ENCODE peak calls at places on chromosomes 13 and 19, in five cellular contexts. P is GM23248, D is ascending aorta, U is pancreas, R is tibial artery. I is an unnamed sample. For H3K9me3, the result is how much of the 10 kb centered on the place peaks cover.

GRCh38 chr19:9789066-9789465 is 20.5 kb upstream of the ZNF846 start:
- DNase-seq in D (no peak), U (peak), P (no peak), R (no peak), I (no peak)

GRCh38 chr13:67023088-67023893 is 206.8 kb downstream of the PCDH9 start:
- DNase-seq in D (no peak), U (peak), P (no peak), R (no peak), I (no peak)

GRCh38 chr19:38395381-38396127 is 7.1 kb downstream of the SPRED3 start:
- DNase-seq in P (no peak), R (no peak), D (no peak), U (no peak), I (no peak)

GRCh38 chr13:27339299-27339698 is 68.7 kb downstream of the RASL11A start:
- DNase-seq in U (no peak), D (no peak), R (no peak), P (peak), I (peak)

GRCh38 chr19:4278926-4279529 is at the start of gene SHD:
- DNase-seq in U (no peak), R (no peak), D (no peak), P (no peak), I (no peak)

GRCh38 chr19:21492932-21493906 is 12.2 kb upstream of the ZNF429 start:
- DNase-seq in R (no peak), U (no peak), P (no peak), D (no peak), I (no peak)

GRCh38 chr19:47657719-47658118 is 48.8 kb downstream of the BICRA start:
- DNase-seq in D (no peak), R (no peak), U (no peak), P (no peak), I (no peak)

GRCh38 chr13:33279898-33280549 is 5.5 kb downstream of the STARD13 start:
- DNase-seq in P (peak), U (no peak), R (peak), D (peak), I (no peak)

GRCh38 chr19:4380254-4380727 is 20.1 kb downstream of the SH3GL1 start:
- DNase-seq in P (peak), R (no peak), U (peak), D (no peak), I (no peak)

GRCh38 chr13:113118328-113119021 is 4.1 kb upstream of the F10 start:
- DNase-seq in R (peak), U (no peak), D (peak), P (no peak), I (no peak)

GRCh38 chr19:50798943-50799851 is 9.0 kb downstream of the ACP4 start:
- DNase-seq in P (no peak), D (no peak), U (no peak), R (no peak), I (no peak)

GRCh38 chr19:13985771-13986347 is 20.3 kb downstream of the RFX1 start:
- DNase-seq in P (no peak), R (no peak), D (no peak), U (no peak), I (peak)

GRCh38 chr19:16888629-16889371 is at the start of gene F2RL3:
- DNase-seq in U (no peak), R (peak), D (no peak), P (peak), I (peak)

GRCh38 chr13:33251131-33251629 is 34.4 kb downstream of the STARD13 start:
- DNase-seq in U (no peak), R (no peak), D (no peak), P (peak), I (no peak)

GRCh38 chr13:93525087-93525486 is 298.5 kb downstream of the GPC6 start:
- DNase-seq in U (no peak), D (no peak), R (no peak), P (no peak), I (no peak)

GRCh38 chr13:36834299-36834698 is 15.3 kb downstream of the RFXAP start:
- DNase-seq in P (peak), D (no peak), U (no peak), R (no peak), I (no peak)

GRCh38 chr19:16442386-16443276 is 29.1 kb downstream of the EPS15L1 start:
- DNase-seq in R (no peak), U (no peak), P (no peak), D (no peak), I (peak)

GRCh38 chr19:50829801-50830200 is 3.6 kb downstream of the KLK15 start:
- DNase-seq in R (no peak), P (no peak), D (no peak), U (no peak), I (no peak)

GRCh38 chr19:54881884-54882283 is 7.8 kb downstream of the FCAR start:
- DNase-seq in R (no peak), P (no peak), U (no peak), D (no peak), I (no peak)

GRCh38 chr19:3365447-3366103 is 808 bp upstream of the NFIC start:
- DNase-seq in U (peak), R (peak), D (peak), P (peak), I (no peak)

GRCh38 chr19:17719730-17720486 is 628 bp downstream of the MAP1S start:
- DNase-seq in D (no peak), R (no peak), U (peak), P (peak), I (no peak)

GRCh38 chr13:74131206-74131605 is 3.0 kb downstream of the KLF12 start:
- DNase-seq in P (no peak), R (no peak), D (no peak), U (no peak), I (no peak)

GRCh38 chr19:3979289-3979673 is 6.0 kb downstream of the EEF2 start:
- DNase-seq in R (no peak), U (peak), D (peak), P (peak), I (no peak)

GRCh38 chr13:46983881-46984280 is 87.0 kb upstream of the HTR2A start:
- DNase-seq in U (no peak), R (no peak), D (no peak), P (peak), I (no peak)

GRCh38 chr13:51998723-51999471 is 12.4 kb downstream of the ATP7B start:
- DNase-seq in P (no peak), U (no peak), D (no peak), R (no peak), I (no peak)

GRCh38 chr13:26529441-26529840 is 28.0 kb upstream of the WASF3 start:
- DNase-seq in D (no peak), R (no peak), P (peak), U (no peak), I (no peak)

GRCh38 chr13:109810761-109811510 is 24.6 kb upstream of the IRS2 start:
- DNase-seq in R (no peak), P (peak), D (no peak), U (no peak), I (no peak)

GRCh38 chr19:7534531-7534980 is 961 bp upstream of the PNPLA6 start:
- DNase-seq in D (peak), U (peak), R (peak), P (peak), I (peak)

GRCh38 chr13:24288870-24289269 is 20.5 kb upstream of the C1QTNF9 start:
- DNase-seq in P (no peak), U (no peak), D (no peak), R (no peak), I (no peak)

GRCh38 chr13:40490086-40490723 is 176.2 kb downstream of the FOXO1 start:
- DNase-seq in P (no peak), U (no peak), R (no peak), D (peak), I (peak)

GRCh38 chr13:23615677-23616076 is 45.5 kb downstream of the TNFRSF19 start:
- DNase-seq in U (no peak), P (no peak), R (no peak), D (no peak), I (no peak)

GRCh38 chr13:49238621-49239020 is 9.1 kb upstream of the CDADC1 start:
- DNase-seq in U (no peak), P (no peak), D (no peak), R (no peak), I (no peak)

GRCh38 chr13:103358245-103358932 is 292.2 kb upstream of the SLC10A2 start:
- DNase-seq in R (no peak), P (no peak), D (no peak), U (no peak), I (no peak)

GRCh38 chr19:5103061-5103701 is 134.3 kb downstream of the KDM4B start:
- DNase-seq in R (peak), P (peak), U (peak), D (peak), I (no peak)

GRCh38 chr19:58091251-58091995 is 6.6 kb downstream of the ZSCAN18 start:
- DNase-seq in D (no peak), P (no peak), R (no peak), U (no peak), I (no peak)

GRCh38 chr19:58088521-58089052 is 9.4 kb downstream of the ZSCAN18 start:
- DNase-seq in D (no peak), P (no peak), R (no peak), U (no peak), I (no peak)

GRCh38 chr19:58086825-58087710 is 11.0 kb downstream of the ZSCAN18 start:
- DNase-seq in R (no peak), U (no peak), P (no peak), D (no peak), I (no peak)

GRCh38 chr19:58093071-58093470 is 5.0 kb downstream of the ZSCAN18 start:
- DNase-seq in D (no peak), P (no peak), U (no peak), R (no peak), I (no peak)

DNA sequence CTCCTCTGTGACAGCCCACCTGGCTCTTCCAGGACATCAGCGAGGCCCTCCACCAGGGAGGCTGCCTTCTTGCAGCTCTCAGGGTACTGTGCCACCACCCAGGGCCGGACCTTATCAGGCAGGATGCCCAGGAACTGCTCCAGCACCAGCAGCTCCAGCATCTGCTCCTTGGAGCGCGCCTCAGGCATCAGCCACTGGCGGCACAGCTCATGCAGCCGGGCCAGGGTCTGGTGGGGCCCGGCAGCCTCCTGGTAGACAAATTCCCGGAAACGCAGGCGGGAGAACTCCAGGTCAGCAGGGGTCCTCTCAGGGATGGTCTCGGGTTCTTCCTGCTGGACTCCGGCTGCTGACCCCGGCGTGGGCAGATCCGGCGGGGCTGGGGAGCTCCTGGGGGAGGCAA is 8.2 kb downstream of the ZSCAN18 start:
- DNase-seq in R (no peak), P (no peak), D (no peak), U (no peak), I (no peak)
- H3K9me3 ChIP-seq in R (under half), P (under half), D (half or more), U (under half), I (under half)

DNA sequence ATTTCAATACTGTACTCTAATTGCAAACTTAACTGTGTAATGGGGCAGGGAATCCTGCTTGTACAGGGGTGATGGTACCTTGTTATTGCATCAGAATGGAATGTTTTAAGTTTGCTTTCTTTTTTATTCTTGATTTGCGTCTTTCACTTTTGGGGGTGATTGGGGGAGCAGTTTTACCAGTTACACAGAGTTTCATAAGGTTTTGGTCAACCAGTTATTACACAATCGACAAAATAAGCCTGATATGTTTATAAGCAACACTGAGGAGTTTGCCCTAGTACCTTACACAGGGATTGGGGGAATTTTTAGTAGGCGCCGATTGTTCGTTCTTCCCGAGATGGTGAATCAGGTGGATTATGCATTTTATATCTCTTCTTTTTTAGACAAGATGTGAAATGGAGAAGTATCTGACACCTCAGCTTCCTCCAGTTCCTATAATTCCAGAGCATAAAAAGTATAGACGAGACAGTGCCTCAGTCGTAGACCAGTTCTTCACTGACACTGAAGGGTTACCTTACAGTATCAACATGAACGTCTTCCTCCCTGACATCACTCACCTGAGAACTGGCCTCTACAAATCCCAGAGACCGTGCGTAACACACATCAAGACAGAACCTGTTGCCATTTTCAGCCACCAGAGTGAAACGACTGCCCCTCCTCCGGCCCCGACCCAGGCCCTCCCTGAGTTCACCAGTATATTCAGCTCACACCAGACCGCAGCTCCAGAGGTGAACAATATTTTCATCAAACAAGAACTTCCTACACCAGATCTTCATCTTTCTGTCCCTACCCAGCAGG is 2.9 kb downstream of the KLF5 start:
- DNase-seq in P (no peak), D (no peak), R (no peak), U (no peak), I (peak)
- H3K4me3 ChIP-seq in P (peak), D (no peak), R (no peak), U (no peak), I (peak)

DNA sequence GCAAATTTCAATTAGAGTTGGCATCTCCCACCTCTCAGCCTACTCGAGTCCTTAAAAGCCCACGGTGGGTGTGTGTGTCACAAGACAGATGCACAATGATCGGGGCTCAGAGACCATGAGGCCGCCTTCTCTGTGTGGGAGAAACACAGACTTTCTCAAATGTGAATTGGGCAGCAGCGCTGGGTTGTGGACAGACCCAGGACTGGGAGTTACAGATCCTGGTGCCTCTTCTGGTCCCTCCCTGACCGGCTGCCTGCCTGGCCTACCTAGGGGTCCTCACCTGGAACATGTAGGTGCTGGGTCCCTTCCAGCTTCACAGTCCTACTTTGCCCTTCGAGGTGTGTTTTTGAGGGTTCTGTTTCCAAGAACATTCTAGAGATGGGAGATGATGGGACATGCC is 4.9 kb downstream of the CEACAM8 start:
- DNase-seq in D (no peak), R (no peak), P (no peak), U (no peak), I (no peak)
- H3K9me3 ChIP-seq in D (under half), R (under half), P (under half), U (under half), I (under half)

GRCh38 chr19:1756264-1756663 is 3.0 kb downstream of the ONECUT3 start:
- DNase-seq in D (no peak), P (no peak), R (no peak), U (no peak), I (no peak)
- H3K4me3 ChIP-seq in D (no peak), P (no peak), R (no peak), U (no peak), I (no peak)

GRCh38 chr19:37127999-37128820 is 44.3 kb downstream of the ZNF585A start:
- DNase-seq in R (no peak), P (no peak), U (no peak), D (no peak), I (no peak)
- H3K9me3 ChIP-seq in R (under half), P (under half), U (under half), D (half or more), I (under half)

GRCh38 chr13:97977376-97977705 is 23.9 kb downstream of the IPO5 start:
- DNase-seq in D (no peak), P (no peak), R (no peak), U (no peak), I (no peak)
- H3K4me3 ChIP-seq in D (peak), P (peak), R (peak), U (peak), I (peak)

DNA sequence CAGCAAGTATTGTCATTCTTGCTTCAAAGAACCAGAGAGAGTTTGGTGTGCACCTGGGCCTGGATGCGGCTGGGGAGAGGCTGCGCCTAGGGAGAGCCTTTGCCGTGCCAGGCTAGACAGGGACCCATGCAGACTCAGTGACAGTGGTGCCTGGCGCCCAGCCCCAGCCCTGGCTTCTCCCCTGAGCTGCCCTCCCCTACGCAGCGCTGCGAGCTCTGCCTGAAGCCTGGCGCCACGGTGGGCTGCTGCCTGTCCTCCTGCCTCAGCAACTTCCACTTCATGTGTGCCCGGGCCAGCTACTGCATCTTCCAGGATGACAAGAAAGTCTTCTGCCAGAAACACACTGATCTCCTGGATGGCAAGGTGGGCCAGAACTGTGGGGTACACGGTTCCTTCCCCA is 12.0 kb downstream of the KMT2B start:
- DNase-seq in R (no peak), D (no peak), U (no peak), P (no peak), I (no peak)
- H3K9me3 ChIP-seq in R (under half), D (under half), U (under half), P (under half), I (under half)

GRCh38 chr13:83992566-83993358 is 110.5 kb upstream of the SLITRK1 start:
- DNase-seq in D (no peak), R (no peak), P (no peak), U (no peak), I (no peak)
- H3K4me3 ChIP-seq in D (no peak), R (no peak), P (no peak), U (no peak), I (no peak)

GRCh38 chr19:11832253-11832912 is 16.1 kb upstream of the ZNF439 start:
- DNase-seq in U (no peak), R (no peak), D (no peak), P (no peak), I (no peak)

DNA sequence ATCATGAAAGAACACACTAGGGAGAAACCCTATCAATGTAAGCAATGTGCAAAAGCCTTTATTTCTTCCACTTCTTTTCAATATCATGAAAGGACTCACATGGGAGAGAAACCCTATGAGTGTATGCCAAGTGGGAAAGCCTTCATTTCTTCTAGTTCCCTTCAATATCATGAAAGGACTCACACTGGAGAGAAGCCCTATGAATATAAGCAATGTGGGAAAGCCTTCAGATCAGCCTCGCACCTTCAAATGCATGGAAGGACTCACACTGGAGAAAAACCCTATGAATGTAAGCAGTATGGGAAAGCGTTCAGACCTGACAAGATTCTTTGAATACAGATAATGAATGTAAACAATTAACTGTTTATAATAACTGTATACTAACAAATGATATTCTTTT is 15.0 kb upstream of the ZNF439 start:
- DNase-seq in R (no peak), U (no peak), P (no peak), D (no peak), I (no peak)
- H3K9me3 ChIP-seq in R (under half), U (under half), P (under half), D (half or more), I (under half)

GRCh38 chr13:21974741-21975140 is 303.9 kb downstream of the FGF9 start:
- DNase-seq in U (no peak), P (no peak), D (no peak), R (no peak), I (no peak)

GRCh38 chr13:21979156-21979819 is 308.4 kb downstream of the FGF9 start:
- DNase-seq in U (no peak), R (no peak), D (no peak), P (peak), I (no peak)

GRCh38 chr13:21973437-21974125 is 302.7 kb downstream of the FGF9 start:
- DNase-seq in R (no peak), P (no peak), U (no peak), D (no peak), I (no peak)

GRCh38 chr13:21980049-21980448 is 309.2 kb downstream of the FGF9 start:
- DNase-seq in P (no peak), U (no peak), D (no peak), R (no peak), I (no peak)

GRCh38 chr13:21976159-21976558 is 305.3 kb downstream of the FGF9 start:
- DNase-seq in U (no peak), P (no peak), R (no peak), D (no peak), I (no peak)
- H3K4me3 ChIP-seq in U (no peak), P (no peak), R (no peak), D (no peak), I (no peak)